ENCODE peak calls at places on chromosomes 7 and 10, in six cellular contexts. R is H1, J is GM12878, L is K562, W is HepG2, H is GM12891. T is an unnamed sample.

GRCh38 chr10:3172081-3172445 is 519 bp downstream of the PITRM1 start:
- DNase-seq in R (no peak), J (no peak), L (peak; percentile 33), W (peak; percentile 9), H (no peak), T (no peak)

GRCh38 chr10:70442332-70442988 is 979 bp upstream of the NODAL start:
- DNase-seq in R (no peak), J (no peak), L (no peak), W (peak; percentile 76), H (no peak), T (no peak)

GRCh38 chr10:26491934-26492333 is 53.8 kb downstream of the APBB1IP start:
- DNase-seq in R (no peak), J (no peak), L (no peak), W (no peak), H (no peak), T (no peak)

GRCh38 chr7:98641646-98642489 is 24.8 kb downstream of the NPTX2 start:
- DNase-seq in R (no peak), J (peak; percentile 87), L (no peak), W (peak; percentile 21), H (peak; percentile 54), T (peak; percentile 48)

GRCh38 chr7:90297118-90297517 is 24.0 kb downstream of the FAM237B start:
- DNase-seq in R (no peak), J (no peak), L (no peak), W (no peak), H (no peak), T (no peak)

GRCh38 chr7:91636129-91636724 is 244.3 kb downstream of the MTERF1 start:
- DNase-seq in R (no peak), J (no peak), L (peak; percentile 71), W (peak; percentile 35), H (no peak), T (no peak)

GRCh38 chr10:100717166-100717565 is 28.2 kb upstream of the PAX2 start:
- DNase-seq in R (no peak), J (no peak), L (no peak), W (no peak), H (no peak), T (no peak)

GRCh38 chr7:151339651-151340377 is 1.8 kb upstream of the NUB1 start:
- DNase-seq in R (peak; percentile 23), J (peak; percentile 69), L (no peak), W (peak; percentile 45), H (no peak), T (no peak)

GRCh38 chr10:90917231-90917967 is 3.5 kb downstream of the ANKRD1 start:
- DNase-seq in R (no peak), J (no peak), L (no peak), W (no peak), H (no peak), T (no peak)

GRCh38 chr10:30737931-30738391 is 108.4 kb upstream of the LYZL2 start:
- DNase-seq in R (no peak), J (peak; percentile 85), L (no peak), W (no peak), H (no peak), T (no peak)

GRCh38 chr10:97043563-97043855 is 142.2 kb downstream of the SLIT1 start:
- DNase-seq in R (no peak), J (no peak), L (no peak), W (no peak), H (no peak), T (no peak)
- TF ChIP-seq TAF1 in R (no peak), J (no peak), L (no peak), W (no peak), H (no peak), T (no peak)

GRCh38 chr10:6182454-6183098 is 20.2 kb upstream of the PFKFB3 start:
- DNase-seq in R (no peak), J (no peak), L (no peak), W (no peak), H (no peak), T (no peak)
- TF ChIP-seq POLR2AphosphoS5 in R (no peak), J (no peak), L (no peak), W (no peak), H (no peak), T (no peak)

GRCh38 chr7:39811161-39811614 is 138.9 kb upstream of the CDK13 start:
- DNase-seq in R (no peak), J (no peak), L (peak; percentile 74), W (no peak), H (no peak), T (no peak)
- TF ChIP-seq TAF1 in R (no peak), J (no peak), L (no peak), W (no peak), H (no peak), T (no peak)

GRCh38 chr10:133308431-133309110 is at the start of the genes TUBGCP2 and ZNF511:
- DNase-seq in R (peak; percentile 95), J (no peak), L (peak; percentile 85), W (peak; percentile 55), H (peak; percentile 91), T (peak; percentile 85)
- TF ChIP-seq POLR2AphosphoS5 in R (peak; percentile 66), J (peak; percentile 43), L (peak; percentile 37), W (peak; percentile 59), H (peak; percentile 64), T (peak; percentile 70)

GRCh38 chr7:141198191-141198958 is 124.5 kb downstream of the TMEM178B start:
- DNase-seq in R (peak; percentile 41), J (no peak), L (no peak), W (no peak), H (no peak), T (no peak)
- TF ChIP-seq TAF1 in R (no peak), J (no peak), L (no peak), W (no peak), H (no peak), T (no peak)

GRCh38 chr7:129952653-129953560 is at the start of gene UBE2H:
- DNase-seq in R (peak; percentile 95), J (peak; percentile 72), L (peak; percentile 98), W (peak; percentile 70), H (peak; percentile 84), T (peak; percentile 84)

GRCh38 chr7:129959480-129960332 is 6.9 kb upstream of the UBE2H start:
- DNase-seq in R (no peak), J (no peak), L (peak; percentile 45), W (no peak), H (no peak), T (no peak)

GRCh38 chr7:129955993-129956543 is 3.3 kb upstream of the UBE2H start:
- DNase-seq in R (no peak), J (no peak), L (no peak), W (no peak), H (no peak), T (no peak)

GRCh38 chr7:129958643-129959479 is 6.1 kb upstream of the UBE2H start:
- DNase-seq in R (no peak), J (no peak), L (peak; percentile 99), W (peak; percentile 84), H (no peak), T (no peak)
- TF ChIP-seq POLR2AphosphoS5 in R (no peak), J (no peak), L (peak; percentile 100), W (no peak), H (no peak), T (no peak)

DNA sequence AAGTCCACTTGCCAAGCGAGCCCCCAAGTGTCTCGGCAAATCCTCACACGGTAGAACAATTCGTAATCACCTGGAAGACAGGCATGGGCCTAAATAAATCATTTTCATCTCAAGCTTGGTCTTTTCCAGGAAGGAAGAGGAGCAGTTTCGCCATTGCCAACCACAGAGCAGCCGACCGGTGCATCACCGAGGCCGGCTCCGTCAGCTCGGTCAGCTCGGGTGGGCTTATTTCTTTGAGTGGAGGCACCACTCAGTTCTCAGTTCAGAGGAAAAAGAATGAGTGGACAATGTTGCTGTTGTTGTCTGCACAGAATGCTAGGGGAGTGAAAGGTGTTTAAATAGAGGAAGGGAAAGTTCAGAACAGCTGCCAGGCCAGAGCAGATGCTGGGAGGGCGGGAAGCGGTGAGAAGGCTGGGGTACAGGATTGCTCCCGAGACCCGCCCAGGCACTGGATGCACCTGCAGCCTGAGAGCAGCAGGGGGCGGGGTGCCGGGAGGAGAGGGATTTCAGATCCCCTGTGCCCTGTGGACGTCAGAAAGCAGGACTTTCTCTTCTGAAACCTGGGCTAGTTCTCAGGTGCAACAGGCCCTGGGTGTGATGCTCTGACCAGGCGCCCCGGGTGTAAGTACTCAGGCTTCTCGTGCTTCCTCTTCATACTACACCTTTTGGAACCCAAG is 17.7 kb upstream of the IGFBP3 start:
- DNase-seq in R (peak; percentile 72), J (no peak), L (peak; percentile 9), W (peak; percentile 44), H (no peak), T (no peak)
- TF ChIP-seq TAF1 in R (no peak), J (no peak), L (no peak), W (no peak), H (no peak), T (no peak)

GRCh38 chr10:11875499-11876281 is 52.5 kb downstream of the PROSER2 start:
- DNase-seq in R (no peak), J (no peak), L (peak; percentile 85), W (peak; percentile 96), H (no peak), T (no peak)
- TF ChIP-seq POLR2AphosphoS5 in R (no peak), J (no peak), L (no peak), W (peak; percentile 58), H (no peak), T (no peak)